ENCODE peak calls at places on chromosomes 6 and 20, in five cellular contexts. L is K562, S is IMR-90, Q is H1, H is HepG2. J is an unnamed sample.

GRCh38 chr6:155604991-155605390 is 149.4 kb upstream of the NOX3 start:
- DNase-seq in L (no peak), S (peak), Q (no peak), H (no peak), J (no peak)

GRCh38 chr6:21382821-21383455 is 210.6 kb upstream of the SOX4 start:
- DNase-seq in L (no peak), S (no peak), Q (no peak), H (no peak), J (no peak)

GRCh38 chr6:127190552-127190951 is 72.1 kb downstream of the RSPO3 start:
- DNase-seq in L (peak), S (peak), Q (no peak), H (no peak), J (peak)

GRCh38 chr6:166266336-166266735 is 41.9 kb downstream of the PRR18 start:
- DNase-seq in L (no peak), S (no peak), Q (no peak), H (no peak), J (no peak)

GRCh38 chr6:111764238-111765182 is 108.7 kb downstream of the FYN start:
- DNase-seq in L (no peak), S (no peak), Q (no peak), H (no peak), J (no peak)

GRCh38 chr6:53159558-53159957 is 10.9 kb upstream of the GCM1 start:
- DNase-seq in L (no peak), S (peak), Q (no peak), H (peak), J (peak)

GRCh38 chr6:114432380-114432779 is 89.6 kb upstream of the HS3ST5 start:
- DNase-seq in L (no peak), S (no peak), Q (no peak), H (no peak), J (no peak)

GRCh38 chr6:163940705-163941470 is 526.4 kb downstream of the QKI start:
- DNase-seq in L (peak), S (no peak), Q (no peak), H (no peak), J (no peak)

GRCh38 chr20:5827098-5827853 is 77.1 kb downstream of the SHLD1 start:
- DNase-seq in L (no peak), S (no peak), Q (no peak), H (no peak), J (no peak)

GRCh38 chr6:138004423-138005287 is 102.6 kb downstream of the PERP start:
- DNase-seq in L (peak), S (peak), Q (no peak), H (peak), J (peak)

GRCh38 chr6:27250955-27251671 is 3.6 kb downstream of the PRSS16 start:
- DNase-seq in L (peak), S (no peak), Q (peak), H (no peak), J (peak)

GRCh38 chr20:2602046-2602735 is 50.2 kb upstream of the NOP56 start:
- DNase-seq in L (no peak), S (no peak), Q (no peak), H (no peak), J (no peak)

GRCh38 chr6:149636116-149636515 is 12.4 kb downstream of the KATNA1 start:
- DNase-seq in L (no peak), S (peak), Q (no peak), H (no peak), J (no peak)

GRCh38 chr6:135667694-135668455 is 170.3 kb upstream of the AHI1 start:
- DNase-seq in L (no peak), S (peak), Q (no peak), H (no peak), J (peak)

GRCh38 chr6:134878136-134878535 is 71.8 kb downstream of the ALDH8A1 start:
- DNase-seq in L (no peak), S (no peak), Q (no peak), H (no peak), J (no peak)

GRCh38 chr20:7981374-7981773 is 38.2 kb downstream of the TMX4 start:
- DNase-seq in L (no peak), S (no peak), Q (no peak), H (peak), J (no peak)

GRCh38 chr6:14921170-14921569 is 324.7 kb upstream of the JARID2 start:
- DNase-seq in L (peak), S (peak), Q (no peak), H (no peak), J (no peak)

GRCh38 chr6:93350774-93351173 is 68.6 kb downstream of the EPHA7 start:
- DNase-seq in L (no peak), S (no peak), Q (no peak), H (no peak), J (no peak)

GRCh38 chr6:29762051-29762450 is 38.8 kb downstream of the HLA-F start:
- DNase-seq in L (no peak), S (no peak), Q (no peak), H (no peak), J (no peak)

GRCh38 chr6:170312876-170313275 is 6.3 kb downstream of the FAM120B start:
- DNase-seq in L (no peak), S (no peak), Q (no peak), H (no peak), J (no peak)

GRCh38 chr20:16701296-16701695 is 28.5 kb upstream of the SNRPB2 start:
- DNase-seq in L (peak), S (no peak), Q (no peak), H (peak), J (peak)

GRCh38 chr20:4725263-4725550 is 3.5 kb downstream of the PRND start:
- DNase-seq in L (no peak), S (no peak), Q (no peak), H (no peak), J (no peak)

GRCh38 chr20:4511776-4512175 is 209.9 kb upstream of the PRND start:
- DNase-seq in L (no peak), S (no peak), Q (no peak), H (no peak), J (no peak)

GRCh38 chr6:131929227-131929626 is 21.9 kb downstream of the CCN2 start:
- DNase-seq in L (peak), S (no peak), Q (no peak), H (no peak), J (no peak)

GRCh38 chr20:37295001-37295400 is 5.5 kb downstream of the MANBAL start:
- DNase-seq in L (peak), S (peak), Q (no peak), H (no peak), J (peak)
- TF ChIP-seq MAFK in L (no peak), S (peak), Q (no peak), H (no peak), J (peak)

DNA sequence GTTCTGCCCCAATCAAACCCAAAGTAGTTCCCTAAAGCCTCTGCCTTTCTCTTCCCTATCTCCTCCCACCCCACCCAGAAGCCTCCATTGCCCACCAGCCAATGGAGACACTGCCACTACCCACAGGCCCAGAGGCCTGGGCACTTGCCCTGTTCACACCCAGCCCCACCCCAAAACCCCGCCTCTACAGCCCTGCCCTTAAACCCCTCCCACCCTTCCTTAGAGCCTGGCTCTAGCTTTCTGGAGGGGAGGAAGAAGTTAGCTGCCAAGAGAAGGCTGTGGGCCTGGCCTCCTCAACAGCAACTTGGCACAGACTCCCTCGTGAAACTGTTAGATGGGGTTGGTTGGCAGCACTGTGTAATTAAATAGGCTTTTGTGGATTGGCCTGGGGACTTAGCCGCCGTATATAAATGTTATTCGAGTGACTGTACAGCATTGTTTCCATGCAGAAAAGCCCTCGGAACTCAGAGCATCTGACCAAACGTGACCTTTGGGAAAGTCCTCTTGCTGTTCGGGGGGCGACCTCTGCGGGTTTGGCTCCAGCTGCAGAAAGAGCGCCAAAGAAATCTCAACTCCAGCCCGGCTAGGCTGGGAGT is 31.4 kb downstream of the COL11A2 start:
- DNase-seq in L (no peak), S (peak), Q (no peak), H (no peak), J (no peak)
- TF ChIP-seq MAFK in L (no peak), S (no peak), Q (no peak), H (no peak), J (no peak)

DNA sequence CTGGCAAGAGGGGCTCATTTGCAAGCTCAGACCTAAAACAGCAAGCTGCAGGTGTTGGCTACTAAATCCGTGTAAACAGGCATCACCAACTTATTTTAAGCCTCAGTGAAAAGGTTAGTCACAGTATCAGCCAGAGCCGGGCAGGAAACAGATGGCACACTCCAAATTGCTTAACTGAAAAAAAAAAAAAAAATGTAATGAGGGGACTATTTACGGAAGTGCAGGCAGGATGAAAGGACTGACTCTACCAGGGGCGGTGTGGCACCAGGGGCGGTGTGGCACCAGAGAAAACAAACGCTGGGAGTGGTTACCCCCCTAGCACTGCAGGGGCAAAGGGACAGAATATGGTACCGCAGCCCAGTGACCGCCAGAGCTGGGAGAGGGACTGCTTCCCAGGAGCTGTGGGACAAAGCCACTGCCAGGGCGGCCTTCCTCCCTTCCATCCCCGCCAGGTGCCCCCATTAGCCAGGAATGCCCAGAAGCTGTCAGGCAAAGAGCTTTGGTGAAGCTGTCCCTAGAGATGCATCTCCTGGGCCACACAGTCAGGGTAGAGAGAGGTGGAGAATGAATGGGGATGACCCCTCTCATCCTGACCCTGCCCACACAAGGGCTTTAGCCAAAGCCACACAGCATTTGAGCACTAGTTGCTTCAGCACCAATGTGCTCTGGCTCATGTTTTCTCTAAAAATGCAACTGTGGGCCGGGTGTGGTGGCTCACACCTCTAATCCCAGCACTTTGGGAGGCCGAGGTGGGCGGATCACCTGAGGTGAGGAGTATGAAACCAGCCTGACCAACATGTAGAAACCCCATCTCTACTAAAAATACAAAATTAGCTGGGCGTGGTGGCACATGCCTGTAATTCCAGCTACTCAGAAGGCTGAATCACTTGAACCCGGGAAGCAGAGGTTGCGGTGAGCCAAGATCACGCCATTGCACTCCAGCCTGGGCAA is 39.6 kb upstream of the GFOD1 start:
- DNase-seq in L (no peak), S (no peak), Q (peak), H (no peak), J (no peak)
- TF ChIP-seq MAFK in L (no peak), S (no peak), Q (no peak), H (no peak), J (no peak)

DNA sequence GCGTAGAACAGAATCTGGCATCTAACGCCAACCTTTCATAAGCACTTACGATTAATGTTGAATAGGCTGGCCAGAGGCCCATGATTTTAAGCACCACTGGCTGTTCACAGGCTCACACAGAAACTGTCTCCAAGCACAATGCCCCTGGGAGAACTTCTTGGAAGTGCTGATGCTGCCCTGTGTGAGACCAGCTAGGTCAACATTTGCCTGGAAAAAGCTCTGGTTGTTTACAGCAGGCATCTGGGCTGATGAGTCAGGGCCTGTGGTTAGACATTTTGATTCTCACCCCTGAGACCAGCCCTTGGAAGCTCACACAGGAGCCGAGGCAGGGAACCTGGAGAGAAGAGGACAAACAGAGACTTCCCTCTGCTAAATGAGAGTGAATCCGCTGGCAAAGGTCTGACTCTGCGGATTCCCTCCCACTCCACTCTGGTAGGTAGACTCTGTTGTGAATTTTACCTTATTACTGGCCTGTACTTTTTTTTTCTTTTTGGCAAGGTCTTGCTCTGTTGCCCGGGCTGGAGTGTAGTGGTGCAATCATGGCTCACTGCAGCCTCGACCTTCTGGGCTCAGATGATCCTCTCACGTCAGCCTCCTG is 6.8 kb upstream of the SULF2 start:
- DNase-seq in L (no peak), S (peak), Q (no peak), H (no peak), J (no peak)
- TF ChIP-seq MAFK in L (no peak), S (no peak), Q (no peak), H (peak), J (no peak)

DNA sequence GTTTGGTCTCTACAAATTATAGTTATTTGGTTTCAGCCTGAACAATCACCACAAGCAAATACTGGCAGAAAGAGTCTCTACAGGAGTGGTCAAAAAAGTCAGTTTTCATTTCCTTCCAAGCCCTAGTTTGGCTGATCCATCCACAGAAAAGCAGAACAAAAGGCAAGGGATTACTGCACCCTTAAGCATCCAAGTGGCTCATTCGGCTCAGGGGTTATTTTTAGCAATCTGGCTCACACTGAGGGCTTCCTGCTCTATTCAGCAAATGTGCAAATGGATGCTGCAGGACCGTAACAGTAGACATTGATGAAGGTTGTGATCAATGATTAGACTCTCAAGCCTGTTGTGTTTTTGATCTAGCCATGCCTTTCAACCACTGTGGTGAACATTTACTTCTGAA is 62.2 kb upstream of the FABP7 start:
- DNase-seq in L (no peak), S (peak), Q (no peak), H (no peak), J (no peak)
- TF ChIP-seq MAFK in L (no peak), S (no peak), Q (no peak), H (no peak), J (no peak)

J was measured in A549.